ENCODE peak calls at places on chromosome 12, in nine cellular contexts. One of them, this sample, is unnamed.

GRCh38 chr12:95239216-95239615 is 21.6 kb downstream of the VEZT start:
- DNase-seq in activated T-helper 1 cell treated with Interleukin-2 at 50 U/mL for 16 hours: no peak
- DNase-seq in brain microvascular endothelial cell: no peak
- DNase-seq in Ammon's horn: no peak
- DNase-seq in stimulated activated CD4-positive, alpha-beta T cell treated with anti-CD3 and anti-CD28 coated beads, Interleukin-1b, Interleukin-23, amount 100 ng/mL, for 1 hour: no peak
- DNase-seq in T follicular helper cell: no peak
- DNase-seq in activated CD4-positive, CD25-positive, alpha-beta regulatory T cell: no peak
- DNase-seq in OCI-LY7: no peak
- DNase-seq in AG04450: no peak
- DNase-seq in this sample: no peak

GRCh38 chr12:24851341-24851740 is 97.6 kb downstream of the BCAT1 start:
- DNase-seq in AG04450: no peak
- DNase-seq in OCI-LY7: no peak
- DNase-seq in activated T-helper 1 cell treated with Interleukin-2 at 50 U/mL for 16 hours: no peak
- DNase-seq in T follicular helper cell: no peak
- DNase-seq in stimulated activated CD4-positive, alpha-beta T cell treated with anti-CD3 and anti-CD28 coated beads, Interleukin-1b, Interleukin-23, amount 100 ng/mL, for 1 hour: no peak
- DNase-seq in activated CD4-positive, CD25-positive, alpha-beta regulatory T cell: no peak
- DNase-seq in Ammon's horn: no peak
- DNase-seq in brain microvascular endothelial cell: no peak
- DNase-seq in this sample: no peak

GRCh38 chr12:69633061-69633460 is 22.4 kb upstream of the LRRC10 start:
- DNase-seq in OCI-LY7: no peak
- DNase-seq in stimulated activated CD4-positive, alpha-beta T cell treated with anti-CD3 and anti-CD28 coated beads, Interleukin-1b, Interleukin-23, amount 100 ng/mL, for 1 hour: no peak
- DNase-seq in activated T-helper 1 cell treated with Interleukin-2 at 50 U/mL for 16 hours: no peak
- DNase-seq in AG04450: no peak
- DNase-seq in activated CD4-positive, CD25-positive, alpha-beta regulatory T cell: no peak
- DNase-seq in Ammon's horn: no peak
- DNase-seq in T follicular helper cell: no peak
- DNase-seq in brain microvascular endothelial cell: no peak
- DNase-seq in this sample: no peak

GRCh38 chr12:37547611-37548010 is 769.0 kb upstream of the ALG10B start:
- DNase-seq in Ammon's horn: no peak
- DNase-seq in stimulated activated CD4-positive, alpha-beta T cell treated with anti-CD3 and anti-CD28 coated beads, Interleukin-1b, Interleukin-23, amount 100 ng/mL, for 1 hour: no peak
- DNase-seq in AG04450: no peak
- DNase-seq in activated CD4-positive, CD25-positive, alpha-beta regulatory T cell: no peak
- DNase-seq in T follicular helper cell: no peak
- DNase-seq in OCI-LY7: no peak
- DNase-seq in activated T-helper 1 cell treated with Interleukin-2 at 50 U/mL for 16 hours: no peak
- DNase-seq in brain microvascular endothelial cell: no peak
- DNase-seq in this sample: no peak

GRCh38 chr12:2759733-2760132 is 35.0 kb upstream of the FKBP4 start:
- DNase-seq in T follicular helper cell: no peak
- DNase-seq in OCI-LY7: no peak
- DNase-seq in AG04450: no peak
- DNase-seq in activated T-helper 1 cell treated with Interleukin-2 at 50 U/mL for 16 hours: no peak
- DNase-seq in activated CD4-positive, CD25-positive, alpha-beta regulatory T cell: no peak
- DNase-seq in Ammon's horn: no peak
- DNase-seq in stimulated activated CD4-positive, alpha-beta T cell treated with anti-CD3 and anti-CD28 coated beads, Interleukin-1b, Interleukin-23, amount 100 ng/mL, for 1 hour: no peak
- DNase-seq in brain microvascular endothelial cell: no peak
- DNase-seq in this sample: no peak

GRCh38 chr12:3135522-3136461 is 58.6 kb downstream of the TSPAN9 start:
- DNase-seq in OCI-LY7: peak
- DNase-seq in Ammon's horn: peak
- DNase-seq in brain microvascular endothelial cell: peak
- DNase-seq in stimulated activated CD4-positive, alpha-beta T cell treated with anti-CD3 and anti-CD28 coated beads, Interleukin-1b, Interleukin-23, amount 100 ng/mL, for 1 hour: no peak
- DNase-seq in T follicular helper cell: peak
- DNase-seq in activated T-helper 1 cell treated with Interleukin-2 at 50 U/mL for 16 hours: no peak
- DNase-seq in AG04450: peak
- DNase-seq in activated CD4-positive, CD25-positive, alpha-beta regulatory T cell: no peak
- DNase-seq in this sample: no peak

GRCh38 chr12:47867496-47867941 is 37.3 kb downstream of the VDR start:
- DNase-seq in AG04450: peak
- DNase-seq in stimulated activated CD4-positive, alpha-beta T cell treated with anti-CD3 and anti-CD28 coated beads, Interleukin-1b, Interleukin-23, amount 100 ng/mL, for 1 hour: no peak
- DNase-seq in activated CD4-positive, CD25-positive, alpha-beta regulatory T cell: no peak
- DNase-seq in T follicular helper cell: no peak
- DNase-seq in Ammon's horn: no peak
- DNase-seq in OCI-LY7: no peak
- DNase-seq in brain microvascular endothelial cell: peak
- DNase-seq in activated T-helper 1 cell treated with Interleukin-2 at 50 U/mL for 16 hours: no peak
- DNase-seq in this sample: no peak

GRCh38 chr12:39813776-39814175 is 194.2 kb upstream of the ABCD2 start:
- DNase-seq in T follicular helper cell: no peak
- DNase-seq in AG04450: no peak
- DNase-seq in OCI-LY7: no peak
- DNase-seq in brain microvascular endothelial cell: no peak
- DNase-seq in stimulated activated CD4-positive, alpha-beta T cell treated with anti-CD3 and anti-CD28 coated beads, Interleukin-1b, Interleukin-23, amount 100 ng/mL, for 1 hour: no peak
- DNase-seq in activated CD4-positive, CD25-positive, alpha-beta regulatory T cell: no peak
- DNase-seq in activated T-helper 1 cell treated with Interleukin-2 at 50 U/mL for 16 hours: no peak
- DNase-seq in Ammon's horn: no peak
- DNase-seq in this sample: no peak

GRCh38 chr12:56188786-56189335 is 422 bp downstream of the SMARCC2 start:
- DNase-seq in Ammon's horn: no peak
- DNase-seq in OCI-LY7: peak
- DNase-seq in activated T-helper 1 cell treated with Interleukin-2 at 50 U/mL for 16 hours: no peak
- DNase-seq in activated CD4-positive, CD25-positive, alpha-beta regulatory T cell: peak
- DNase-seq in AG04450: no peak
- DNase-seq in brain microvascular endothelial cell: no peak
- DNase-seq in stimulated activated CD4-positive, alpha-beta T cell treated with anti-CD3 and anti-CD28 coated beads, Interleukin-1b, Interleukin-23, amount 100 ng/mL, for 1 hour: peak
- DNase-seq in T follicular helper cell: no peak
- DNase-seq in this sample: no peak

GRCh38 chr12:38370311-38370710 is 53.7 kb downstream of the ALG10B start:
- DNase-seq in activated CD4-positive, CD25-positive, alpha-beta regulatory T cell: no peak
- DNase-seq in stimulated activated CD4-positive, alpha-beta T cell treated with anti-CD3 and anti-CD28 coated beads, Interleukin-1b, Interleukin-23, amount 100 ng/mL, for 1 hour: no peak
- DNase-seq in brain microvascular endothelial cell: no peak
- DNase-seq in AG04450: no peak
- DNase-seq in activated T-helper 1 cell treated with Interleukin-2 at 50 U/mL for 16 hours: no peak
- DNase-seq in Ammon's horn: no peak
- DNase-seq in OCI-LY7: no peak
- DNase-seq in T follicular helper cell: no peak
- DNase-seq in this sample: no peak

GRCh38 chr12:46647034-46647433 is 178.8 kb downstream of the SLC38A4 start:
- DNase-seq in activated T-helper 1 cell treated with Interleukin-2 at 50 U/mL for 16 hours: no peak
- DNase-seq in Ammon's horn: no peak
- DNase-seq in stimulated activated CD4-positive, alpha-beta T cell treated with anti-CD3 and anti-CD28 coated beads, Interleukin-1b, Interleukin-23, amount 100 ng/mL, for 1 hour: no peak
- DNase-seq in T follicular helper cell: no peak
- DNase-seq in AG04450: no peak
- DNase-seq in activated CD4-positive, CD25-positive, alpha-beta regulatory T cell: no peak
- DNase-seq in brain microvascular endothelial cell: no peak
- DNase-seq in OCI-LY7: no peak
- DNase-seq in this sample: no peak

GRCh38 chr12:109779382-109779781 is 53.8 kb downstream of the TRPV4 start:
- DNase-seq in OCI-LY7: peak
- DNase-seq in stimulated activated CD4-positive, alpha-beta T cell treated with anti-CD3 and anti-CD28 coated beads, Interleukin-1b, Interleukin-23, amount 100 ng/mL, for 1 hour: no peak
- DNase-seq in activated T-helper 1 cell treated with Interleukin-2 at 50 U/mL for 16 hours: no peak
- DNase-seq in brain microvascular endothelial cell: no peak
- DNase-seq in Ammon's horn: no peak
- DNase-seq in activated CD4-positive, CD25-positive, alpha-beta regulatory T cell: no peak
- DNase-seq in T follicular helper cell: no peak
- DNase-seq in AG04450: no peak
- DNase-seq in this sample: no peak

GRCh38 chr12:71455028-71455737 is 15.6 kb downstream of the LGR5 start:
- DNase-seq in T follicular helper cell: no peak
- DNase-seq in activated CD4-positive, CD25-positive, alpha-beta regulatory T cell: no peak
- DNase-seq in OCI-LY7: no peak
- DNase-seq in brain microvascular endothelial cell: no peak
- DNase-seq in Ammon's horn: no peak
- DNase-seq in stimulated activated CD4-positive, alpha-beta T cell treated with anti-CD3 and anti-CD28 coated beads, Interleukin-1b, Interleukin-23, amount 100 ng/mL, for 1 hour: no peak
- DNase-seq in AG04450: no peak
- DNase-seq in activated T-helper 1 cell treated with Interleukin-2 at 50 U/mL for 16 hours: no peak
- DNase-seq in this sample: no peak

GRCh38 chr12:52121848-52122838 is 42.6 kb downstream of the SMIM41 start:
- DNase-seq in AG04450: peak
- DNase-seq in activated T-helper 1 cell treated with Interleukin-2 at 50 U/mL for 16 hours: peak
- DNase-seq in brain microvascular endothelial cell: peak
- DNase-seq in T follicular helper cell: peak
- DNase-seq in stimulated activated CD4-positive, alpha-beta T cell treated with anti-CD3 and anti-CD28 coated beads, Interleukin-1b, Interleukin-23, amount 100 ng/mL, for 1 hour: peak
- DNase-seq in OCI-LY7: peak
- DNase-seq in Ammon's horn: peak
- DNase-seq in activated CD4-positive, CD25-positive, alpha-beta regulatory T cell: peak
- DNase-seq in this sample: no peak

GRCh38 chr12:82619644-82620043 is 67.1 kb upstream of the TMTC2 start:
- DNase-seq in T follicular helper cell: no peak
- DNase-seq in OCI-LY7: no peak
- DNase-seq in brain microvascular endothelial cell: no peak
- DNase-seq in AG04450: no peak
- DNase-seq in activated T-helper 1 cell treated with Interleukin-2 at 50 U/mL for 16 hours: no peak
- DNase-seq in activated CD4-positive, CD25-positive, alpha-beta regulatory T cell: no peak
- DNase-seq in Ammon's horn: no peak
- DNase-seq in stimulated activated CD4-positive, alpha-beta T cell treated with anti-CD3 and anti-CD28 coated beads, Interleukin-1b, Interleukin-23, amount 100 ng/mL, for 1 hour: no peak
- DNase-seq in this sample: no peak

GRCh38 chr12:101648195-101648594 is 49.2 kb upstream of the CHPT1 start:
- DNase-seq in activated T-helper 1 cell treated with Interleukin-2 at 50 U/mL for 16 hours: no peak
- DNase-seq in Ammon's horn: no peak
- DNase-seq in AG04450: no peak
- DNase-seq in stimulated activated CD4-positive, alpha-beta T cell treated with anti-CD3 and anti-CD28 coated beads, Interleukin-1b, Interleukin-23, amount 100 ng/mL, for 1 hour: no peak
- DNase-seq in T follicular helper cell: no peak
- DNase-seq in OCI-LY7: no peak
- DNase-seq in brain microvascular endothelial cell: no peak
- DNase-seq in activated CD4-positive, CD25-positive, alpha-beta regulatory T cell: no peak
- DNase-seq in this sample: no peak

GRCh38 chr12:127496255-127496654 is 770.7 kb upstream of the TMEM132C start:
- DNase-seq in activated T-helper 1 cell treated with Interleukin-2 at 50 U/mL for 16 hours: no peak
- DNase-seq in activated CD4-positive, CD25-positive, alpha-beta regulatory T cell: no peak
- DNase-seq in Ammon's horn: no peak
- DNase-seq in AG04450: no peak
- DNase-seq in stimulated activated CD4-positive, alpha-beta T cell treated with anti-CD3 and anti-CD28 coated beads, Interleukin-1b, Interleukin-23, amount 100 ng/mL, for 1 hour: no peak
- DNase-seq in OCI-LY7: no peak
- DNase-seq in T follicular helper cell: no peak
- DNase-seq in brain microvascular endothelial cell: no peak
- DNase-seq in this sample: no peak

GRCh38 chr12:70459786-70460185 is 93.7 kb downstream of the KCNMB4 start:
- DNase-seq in Ammon's horn: no peak
- DNase-seq in OCI-LY7: peak
- DNase-seq in stimulated activated CD4-positive, alpha-beta T cell treated with anti-CD3 and anti-CD28 coated beads, Interleukin-1b, Interleukin-23, amount 100 ng/mL, for 1 hour: no peak
- DNase-seq in activated CD4-positive, CD25-positive, alpha-beta regulatory T cell: no peak
- DNase-seq in AG04450: no peak
- DNase-seq in activated T-helper 1 cell treated with Interleukin-2 at 50 U/mL for 16 hours: no peak
- DNase-seq in T follicular helper cell: no peak
- DNase-seq in brain microvascular endothelial cell: no peak
- DNase-seq in this sample: no peak

GRCh38 chr12:79069009-79069408 is 204.4 kb downstream of the SYT1 start:
- DNase-seq in OCI-LY7: no peak
- DNase-seq in AG04450: no peak
- DNase-seq in brain microvascular endothelial cell: no peak
- DNase-seq in T follicular helper cell: no peak
- DNase-seq in activated T-helper 1 cell treated with Interleukin-2 at 50 U/mL for 16 hours: no peak
- DNase-seq in stimulated activated CD4-positive, alpha-beta T cell treated with anti-CD3 and anti-CD28 coated beads, Interleukin-1b, Interleukin-23, amount 100 ng/mL, for 1 hour: no peak
- DNase-seq in Ammon's horn: no peak
- DNase-seq in activated CD4-positive, CD25-positive, alpha-beta regulatory T cell: no peak
- DNase-seq in this sample: no peak

GRCh38 chr12:119780786-119781434 is 96.2 kb downstream of the CIT start:
- DNase-seq in activated T-helper 1 cell treated with Interleukin-2 at 50 U/mL for 16 hours: no peak
- DNase-seq in AG04450: no peak
- DNase-seq in brain microvascular endothelial cell: peak
- DNase-seq in Ammon's horn: peak
- DNase-seq in T follicular helper cell: no peak
- DNase-seq in OCI-LY7: no peak
- DNase-seq in stimulated activated CD4-positive, alpha-beta T cell treated with anti-CD3 and anti-CD28 coated beads, Interleukin-1b, Interleukin-23, amount 100 ng/mL, for 1 hour: no peak
- DNase-seq in activated CD4-positive, CD25-positive, alpha-beta regulatory T cell: no peak
- DNase-seq in this sample: no peak

GRCh38 chr12:105672576-105672975 is 342.1 kb downstream of the C12orf75 start:
- DNase-seq in activated CD4-positive, CD25-positive, alpha-beta regulatory T cell: no peak
- DNase-seq in brain microvascular endothelial cell: no peak
- DNase-seq in T follicular helper cell: no peak
- DNase-seq in Ammon's horn: no peak
- DNase-seq in AG04450: no peak
- DNase-seq in activated T-helper 1 cell treated with Interleukin-2 at 50 U/mL for 16 hours: no peak
- DNase-seq in OCI-LY7: no peak
- DNase-seq in stimulated activated CD4-positive, alpha-beta T cell treated with anti-CD3 and anti-CD28 coated beads, Interleukin-1b, Interleukin-23, amount 100 ng/mL, for 1 hour: no peak
- DNase-seq in this sample: no peak

GRCh38 chr12:49345048-49345839 is 1.4 kb upstream of the DNAJC22 start:
- DNase-seq in brain microvascular endothelial cell: no peak
- DNase-seq in activated T-helper 1 cell treated with Interleukin-2 at 50 U/mL for 16 hours: no peak
- DNase-seq in AG04450: no peak
- DNase-seq in OCI-LY7: peak
- DNase-seq in stimulated activated CD4-positive, alpha-beta T cell treated with anti-CD3 and anti-CD28 coated beads, Interleukin-1b, Interleukin-23, amount 100 ng/mL, for 1 hour: no peak
- DNase-seq in T follicular helper cell: no peak
- DNase-seq in activated CD4-positive, CD25-positive, alpha-beta regulatory T cell: no peak
- DNase-seq in Ammon's horn: no peak
- DNase-seq in this sample: no peak

GRCh38 chr12:42475055-42475454 is 114.5 kb downstream of the PRICKLE1 start:
- DNase-seq in activated T-helper 1 cell treated with Interleukin-2 at 50 U/mL for 16 hours: no peak
- DNase-seq in OCI-LY7: no peak
- DNase-seq in Ammon's horn: no peak
- DNase-seq in T follicular helper cell: no peak
- DNase-seq in AG04450: no peak
- DNase-seq in brain microvascular endothelial cell: no peak
- DNase-seq in stimulated activated CD4-positive, alpha-beta T cell treated with anti-CD3 and anti-CD28 coated beads, Interleukin-1b, Interleukin-23, amount 100 ng/mL, for 1 hour: no peak
- DNase-seq in activated CD4-positive, CD25-positive, alpha-beta regulatory T cell: no peak
- DNase-seq in this sample: no peak

GRCh38 chr12:23950011-23950774 is 723 bp upstream of the SOX5 start:
- DNase-seq in Ammon's horn: peak
- DNase-seq in activated T-helper 1 cell treated with Interleukin-2 at 50 U/mL for 16 hours: no peak
- DNase-seq in brain microvascular endothelial cell: peak
- DNase-seq in T follicular helper cell: no peak
- DNase-seq in activated CD4-positive, CD25-positive, alpha-beta regulatory T cell: no peak
- DNase-seq in stimulated activated CD4-positive, alpha-beta T cell treated with anti-CD3 and anti-CD28 coated beads, Interleukin-1b, Interleukin-23, amount 100 ng/mL, for 1 hour: no peak
- DNase-seq in OCI-LY7: no peak
- DNase-seq in AG04450: no peak
- DNase-seq in this sample: no peak

GRCh38 chr12:132600048-132601032 is 10.0 kb downstream of the LRCOL1 start:
- DNase-seq in AG04450: no peak
- DNase-seq in activated T-helper 1 cell treated with Interleukin-2 at 50 U/mL for 16 hours: no peak
- DNase-seq in OCI-LY7: peak
- DNase-seq in T follicular helper cell: no peak
- DNase-seq in stimulated activated CD4-positive, alpha-beta T cell treated with anti-CD3 and anti-CD28 coated beads, Interleukin-1b, Interleukin-23, amount 100 ng/mL, for 1 hour: no peak
- DNase-seq in activated CD4-positive, CD25-positive, alpha-beta regulatory T cell: no peak
- DNase-seq in brain microvascular endothelial cell: peak
- DNase-seq in Ammon's horn: peak
- DNase-seq in this sample: peak

GRCh38 chr12:49868952-49869815 is 26.3 kb upstream of the BCDIN3D start:
- DNase-seq in AG04450: peak
- DNase-seq in stimulated activated CD4-positive, alpha-beta T cell treated with anti-CD3 and anti-CD28 coated beads, Interleukin-1b, Interleukin-23, amount 100 ng/mL, for 1 hour: no peak
- DNase-seq in OCI-LY7: no peak
- DNase-seq in activated T-helper 1 cell treated with Interleukin-2 at 50 U/mL for 16 hours: no peak
- DNase-seq in T follicular helper cell: no peak
- DNase-seq in activated CD4-positive, CD25-positive, alpha-beta regulatory T cell: no peak
- DNase-seq in Ammon's horn: peak
- DNase-seq in brain microvascular endothelial cell: peak
- DNase-seq in this sample: peak

GRCh38 chr12:96034631-96035282 is 630 bp downstream of the LTA4H start:
- DNase-seq in stimulated activated CD4-positive, alpha-beta T cell treated with anti-CD3 and anti-CD28 coated beads, Interleukin-1b, Interleukin-23, amount 100 ng/mL, for 1 hour: no peak
- DNase-seq in activated T-helper 1 cell treated with Interleukin-2 at 50 U/mL for 16 hours: no peak
- DNase-seq in AG04450: no peak
- DNase-seq in T follicular helper cell: no peak
- DNase-seq in activated CD4-positive, CD25-positive, alpha-beta regulatory T cell: no peak
- DNase-seq in brain microvascular endothelial cell: peak
- DNase-seq in Ammon's horn: peak
- DNase-seq in OCI-LY7: peak
- DNase-seq in this sample: peak

GRCh38 chr12:70185301-70185700 is 57.9 kb upstream of the CNOT2 start:
- DNase-seq in stimulated activated CD4-positive, alpha-beta T cell treated with anti-CD3 and anti-CD28 coated beads, Interleukin-1b, Interleukin-23, amount 100 ng/mL, for 1 hour: no peak
- DNase-seq in T follicular helper cell: no peak
- DNase-seq in activated CD4-positive, CD25-positive, alpha-beta regulatory T cell: no peak
- DNase-seq in brain microvascular endothelial cell: no peak
- DNase-seq in activated T-helper 1 cell treated with Interleukin-2 at 50 U/mL for 16 hours: no peak
- DNase-seq in Ammon's horn: no peak
- DNase-seq in AG04450: no peak
- DNase-seq in OCI-LY7: no peak
- DNase-seq in this sample: no peak

GRCh38 chr12:111444314-111444705 is 38.6 kb downstream of the SH2B3 start:
- DNase-seq in stimulated activated CD4-positive, alpha-beta T cell treated with anti-CD3 and anti-CD28 coated beads, Interleukin-1b, Interleukin-23, amount 100 ng/mL, for 1 hour: no peak
- DNase-seq in brain microvascular endothelial cell: no peak
- DNase-seq in activated T-helper 1 cell treated with Interleukin-2 at 50 U/mL for 16 hours: no peak
- DNase-seq in OCI-LY7: peak
- DNase-seq in T follicular helper cell: no peak
- DNase-seq in activated CD4-positive, CD25-positive, alpha-beta regulatory T cell: no peak
- DNase-seq in Ammon's horn: no peak
- DNase-seq in AG04450: no peak
- DNase-seq in this sample: no peak

GRCh38 chr12:91926810-91927209 is 218.8 kb downstream of the BTG1 start:
- DNase-seq in Ammon's horn: no peak
- DNase-seq in AG04450: peak
- DNase-seq in brain microvascular endothelial cell: no peak
- DNase-seq in activated T-helper 1 cell treated with Interleukin-2 at 50 U/mL for 16 hours: no peak
- DNase-seq in activated CD4-positive, CD25-positive, alpha-beta regulatory T cell: no peak
- DNase-seq in T follicular helper cell: no peak
- DNase-seq in OCI-LY7: no peak
- DNase-seq in stimulated activated CD4-positive, alpha-beta T cell treated with anti-CD3 and anti-CD28 coated beads, Interleukin-1b, Interleukin-23, amount 100 ng/mL, for 1 hour: no peak
- DNase-seq in this sample: no peak

GRCh38 chr12:128829870-128830504 is 6.2 kb upstream of the SLC15A4 start:
- DNase-seq in OCI-LY7: peak
- DNase-seq in stimulated activated CD4-positive, alpha-beta T cell treated with anti-CD3 and anti-CD28 coated beads, Interleukin-1b, Interleukin-23, amount 100 ng/mL, for 1 hour: no peak
- DNase-seq in activated T-helper 1 cell treated with Interleukin-2 at 50 U/mL for 16 hours: no peak
- DNase-seq in AG04450: no peak
- DNase-seq in activated CD4-positive, CD25-positive, alpha-beta regulatory T cell: no peak
- DNase-seq in brain microvascular endothelial cell: no peak
- DNase-seq in T follicular helper cell: no peak
- DNase-seq in Ammon's horn: peak
- DNase-seq in this sample: no peak

This sample was measured in retinal pigment epithelial cell.